ENCODE peak calls at places on chromosomes 7 and 10, in seven cellular contexts. D, A, K, W, U, O and X are unnamed samples.

GRCh38 chr7:938546-939185 is 15.8 kb downstream of the ADAP1 start:
- DNase-seq in D (peak), A (peak), K (no peak), W (no peak), U (peak), O (no peak), X (no peak)

GRCh38 chr10:47299989-47300931 is at the start of gene GDF10:
- DNase-seq in D (no peak), A (no peak), K (no peak), W (peak), U (no peak), O (no peak), X (no peak)

GRCh38 chr10:42952931-42953683 is 123.8 kb upstream of the RET start:
- DNase-seq in D (peak), A (no peak), K (no peak), W (peak), U (no peak), O (no peak), X (no peak)

GRCh38 chr7:17625038-17625437 is 315.3 kb downstream of the SNX13 start:
- DNase-seq in D (no peak), A (no peak), K (no peak), W (no peak), U (no peak), O (no peak), X (no peak)

GRCh38 chr10:110651044-110651958 is 7.2 kb downstream of the RBM20 start:
- DNase-seq in D (no peak), A (peak), K (no peak), W (peak), U (no peak), O (no peak), X (no peak)

GRCh38 chr10:124886195-124886594 is 55.7 kb upstream of the ZRANB1 start:
- DNase-seq in D (no peak), A (no peak), K (no peak), W (no peak), U (no peak), O (no peak), X (no peak)

GRCh38 chr7:117018713-117019112 is 65.4 kb downstream of the ST7 start:
- DNase-seq in D (no peak), A (no peak), K (no peak), W (no peak), U (no peak), O (no peak), X (no peak)

GRCh38 chr10:117136391-117136975 is 1.6 kb downstream of the VAX1 start:
- DNase-seq in D (no peak), A (no peak), K (no peak), W (peak), U (no peak), O (no peak), X (no peak)

GRCh38 chr7:17362439-17363095 is 64.1 kb downstream of the AHR start:
- DNase-seq in D (no peak), A (no peak), K (no peak), W (no peak), U (no peak), O (no peak), X (no peak)

GRCh38 chr10:7408494-7409044 is 2.3 kb downstream of the SFMBT2 start:
- DNase-seq in D (peak), A (peak), K (no peak), W (peak), U (peak), O (no peak), X (peak)

GRCh38 chr7:22723171-22723601 is 3.8 kb upstream of the IL6 start:
- DNase-seq in D (no peak), A (peak), K (no peak), W (no peak), U (peak), O (no peak), X (peak)

GRCh38 chr10:95408931-95409873 is 118.4 kb upstream of the PDLIM1 start:
- DNase-seq in D (no peak), A (no peak), K (no peak), W (no peak), U (no peak), O (peak), X (peak)

GRCh38 chr7:30136339-30136738 is 1.6 kb downstream of the MTURN start:
- DNase-seq in D (no peak), A (no peak), K (no peak), W (no peak), U (no peak), O (no peak), X (no peak)

GRCh38 chr10:76071638-76072317 is 640.4 kb downstream of the LRMDA start:
- DNase-seq in D (no peak), A (no peak), K (no peak), W (no peak), U (no peak), O (no peak), X (no peak)

GRCh38 chr10:96758423-96758822 is 38.1 kb upstream of the PIK3AP1 start:
- DNase-seq in D (no peak), A (no peak), K (no peak), W (no peak), U (no peak), O (no peak), X (no peak)

GRCh38 chr7:98240961-98241673 is 10.9 kb downstream of the TECPR1 start:
- DNase-seq in D (no peak), A (no peak), K (no peak), W (peak), U (peak), O (no peak), X (peak)

GRCh38 chr10:113199459-113199858 is 249.4 kb downstream of the TCF7L2 start:
- DNase-seq in D (no peak), A (no peak), K (no peak), W (no peak), U (no peak), O (no peak), X (no peak)

GRCh38 chr7:24860611-24861010 is 103.3 kb upstream of the GSDME start:
- DNase-seq in D (no peak), A (no peak), K (no peak), W (no peak), U (no peak), O (no peak), X (no peak)

GRCh38 chr7:34011711-34012110 is 106.4 kb downstream of the BMPER start:
- DNase-seq in D (no peak), A (no peak), K (no peak), W (no peak), U (no peak), O (no peak), X (no peak)

GRCh38 chr7:116692599-116693308 is 20.8 kb downstream of the MET start:
- DNase-seq in D (no peak), A (no peak), K (no peak), W (no peak), U (no peak), O (peak), X (no peak)

GRCh38 chr7:114047889-114048288 is 129.1 kb upstream of the PPP1R3A start:
- DNase-seq in D (no peak), A (no peak), K (no peak), W (no peak), U (no peak), O (no peak), X (no peak)

GRCh38 chr7:151311294-151311864 is 30.2 kb upstream of the NUB1 start:
- DNase-seq in D (no peak), A (no peak), K (no peak), W (peak), U (no peak), O (no peak), X (no peak)

GRCh38 chr7:39644170-39644569 is 20.8 kb downstream of the RALA start:
- DNase-seq in D (no peak), A (no peak), K (no peak), W (no peak), U (no peak), O (no peak), X (no peak)

GRCh38 chr10:79241629-79241989 is 105.7 kb upstream of the PPIF start:
- DNase-seq in D (no peak), A (no peak), K (no peak), W (peak), U (no peak), O (no peak), X (no peak)

GRCh38 chr10:131924982-131925649 is 24.3 kb downstream of the PPP2R2D start:
- DNase-seq in D (no peak), A (no peak), K (no peak), W (no peak), U (no peak), O (peak), X (no peak)

GRCh38 chr10:78756604-78757442 is 311.9 kb upstream of the ZMIZ1 start:
- DNase-seq in D (peak), A (peak), K (no peak), W (peak), U (peak), O (peak), X (peak)

GRCh38 chr7:122310119-122311021 is 5.8 kb upstream of the FEZF1 start:
- DNase-seq in D (no peak), A (no peak), K (no peak), W (peak), U (no peak), O (no peak), X (no peak)

GRCh38 chr10:100736809-100737358 is 8.5 kb upstream of the PAX2 start:
- DNase-seq in D (no peak), A (no peak), K (no peak), W (no peak), U (no peak), O (no peak), X (no peak)

GRCh38 chr10:117609095-117609821 is 66.7 kb downstream of the EMX2 start:
- DNase-seq in D (no peak), A (peak), K (no peak), W (no peak), U (no peak), O (peak), X (no peak)

GRCh38 chr7:8136331-8136730 is 125.6 kb downstream of the ICA1 start:
- DNase-seq in D (no peak), A (no peak), K (no peak), W (no peak), U (no peak), O (no peak), X (no peak)

GRCh38 chr10:21090609-21091082 is 193.5 kb upstream of the NEBL start:
- DNase-seq in D (no peak), A (no peak), K (no peak), W (no peak), U (no peak), O (no peak), X (no peak)

GRCh38 chr7:83161186-83161585 is 1.5 kb downstream of the PCLO start:
- DNase-seq in D (no peak), A (no peak), K (no peak), W (no peak), U (no peak), O (no peak), X (no peak)

GRCh38 chr7:35386816-35387429 is 133.0 kb upstream of the TBX20 start:
- DNase-seq in D (no peak), A (no peak), K (no peak), W (no peak), U (no peak), O (no peak), X (no peak)

GRCh38 chr7:137970263-137970975 is 31.5 kb downstream of the CREB3L2 start:
- DNase-seq in D (no peak), A (peak), K (no peak), W (no peak), U (peak), O (peak), X (peak)

GRCh38 chr10:93420091-93420490 is 62.0 kb downstream of the MYOF start:
- DNase-seq in D (no peak), A (no peak), K (no peak), W (peak), U (no peak), O (no peak), X (no peak)

GRCh38 chr10:113038183-113038582 is 88.1 kb downstream of the TCF7L2 start:
- DNase-seq in D (no peak), A (no peak), K (no peak), W (no peak), U (peak), O (no peak), X (no peak)

GRCh38 chr7:116153050-116153449 is 57.3 kb upstream of the TES start:
- DNase-seq in D (no peak), A (no peak), K (no peak), W (no peak), U (no peak), O (no peak), X (no peak)

GRCh38 chr7:19143930-19144574 is 1.2 kb downstream of the FERD3L start:
- DNase-seq in D (peak), A (no peak), K (no peak), W (peak), U (no peak), O (no peak), X (no peak)

DNA sequence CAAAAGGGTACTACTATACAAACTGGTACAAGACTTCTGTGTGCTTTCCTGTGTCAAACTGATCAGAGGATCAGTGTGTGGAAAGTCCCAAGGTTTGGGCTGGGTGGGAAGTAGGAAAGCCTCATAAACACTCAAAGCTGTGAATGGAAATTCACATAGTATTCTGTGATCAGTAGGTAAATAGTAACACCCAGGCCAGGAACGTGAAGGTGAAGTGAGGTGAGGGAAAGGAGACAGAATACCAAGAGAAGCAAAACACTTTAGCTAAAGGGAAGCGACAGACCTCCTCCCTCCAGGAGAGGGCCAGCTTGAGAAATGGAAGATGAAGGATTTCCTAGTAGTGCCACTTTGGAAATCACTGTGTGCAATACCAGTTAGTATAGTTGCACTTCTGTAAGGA is 451.9 kb downstream of the KCNMA1 start:
- DNase-seq in D (no peak), A (no peak), K (no peak), W (no peak), U (no peak), O (no peak), X (no peak)
- TF ChIP-seq CTCF in D (no peak), A (no peak), K (no peak), W (no peak), U (no peak), O (no peak), X (no peak)

DNA sequence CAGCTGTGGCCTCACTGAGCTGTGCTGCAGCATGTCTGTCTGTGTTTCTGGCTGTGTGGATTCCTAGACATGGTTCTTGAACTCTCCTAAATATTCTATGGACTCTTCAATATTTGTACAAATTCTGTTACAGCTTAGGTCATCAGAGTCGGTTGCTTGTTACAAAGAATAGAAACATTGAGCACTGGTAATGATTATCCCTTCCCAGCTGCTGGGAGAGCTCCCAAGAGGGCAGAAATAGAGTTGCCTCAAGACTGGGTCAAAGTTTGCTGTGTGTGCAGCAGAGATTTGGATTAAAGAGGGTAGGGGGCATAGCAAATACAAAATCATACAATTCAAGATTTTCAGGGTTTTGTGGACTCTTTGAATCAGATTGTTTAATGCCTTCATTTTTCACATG is 337.1 kb upstream of the AKR1E2 start:
- DNase-seq in D (no peak), A (no peak), K (no peak), W (no peak), U (no peak), O (no peak), X (no peak)
- TF ChIP-seq CTCF in D (no peak), A (no peak), K (no peak), W (no peak), U (no peak), O (no peak), X (no peak)

DNA sequence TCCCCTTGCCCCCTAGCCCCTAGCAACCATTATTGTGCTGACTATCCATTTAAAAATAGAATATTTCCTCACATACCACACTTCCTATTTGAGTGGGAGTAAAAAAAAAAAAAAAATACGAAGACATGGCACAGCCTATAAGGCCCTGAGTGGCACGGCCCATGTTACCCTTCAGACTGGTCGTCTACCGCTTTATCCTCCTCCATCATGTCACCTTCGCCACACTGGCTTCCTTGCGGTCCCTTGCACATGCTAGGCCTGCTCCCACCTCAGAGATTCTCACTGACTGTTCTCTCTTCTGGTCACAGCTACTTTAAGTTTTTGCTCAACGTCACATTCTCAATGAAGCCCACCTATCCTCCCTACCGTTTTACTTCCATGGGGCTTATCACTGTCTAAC is 130.3 kb downstream of the ATE1 start:
- DNase-seq in D (no peak), A (no peak), K (no peak), W (no peak), U (no peak), O (no peak), X (no peak)
- TF ChIP-seq CTCF in D (no peak), A (no peak), K (no peak), W (no peak), U (no peak), O (no peak), X (no peak)

GRCh38 chr7:134031835-134032617 is 95.1 kb upstream of the LRGUK start:
- DNase-seq in D (no peak), A (no peak), K (no peak), W (no peak), U (no peak), O (no peak), X (no peak)
- TF ChIP-seq CTCF in D (peak), A (no peak), K (no peak), W (peak), U (no peak), O (peak), X (no peak)

GRCh38 chr10:71690094-71690720 is 29.4 kb downstream of the C10orf105 start:
- DNase-seq in D (no peak), A (no peak), K (no peak), W (no peak), U (no peak), O (no peak), X (no peak)

GRCh38 chr10:71685554-71686202 is 33.9 kb downstream of the C10orf105 start:
- DNase-seq in D (no peak), A (no peak), K (no peak), W (no peak), U (no peak), O (no peak), X (no peak)

GRCh38 chr10:71687077-71687476 is 32.5 kb downstream of the C10orf105 start:
- DNase-seq in D (no peak), A (no peak), K (no peak), W (no peak), U (no peak), O (no peak), X (no peak)

GRCh38 chr10:71687480-71687879 is 32.1 kb downstream of the C10orf105 start:
- DNase-seq in D (no peak), A (no peak), K (no peak), W (no peak), U (no peak), O (no peak), X (no peak)

GRCh38 chr10:71688256-71688655 is 31.3 kb downstream of the C10orf105 start:
- DNase-seq in D (no peak), A (no peak), K (no peak), W (no peak), U (no peak), O (no peak), X (no peak)
- TF ChIP-seq CTCF in D (no peak), A (no peak), K (no peak), W (no peak), U (no peak), O (no peak), X (no peak)

DNA sequence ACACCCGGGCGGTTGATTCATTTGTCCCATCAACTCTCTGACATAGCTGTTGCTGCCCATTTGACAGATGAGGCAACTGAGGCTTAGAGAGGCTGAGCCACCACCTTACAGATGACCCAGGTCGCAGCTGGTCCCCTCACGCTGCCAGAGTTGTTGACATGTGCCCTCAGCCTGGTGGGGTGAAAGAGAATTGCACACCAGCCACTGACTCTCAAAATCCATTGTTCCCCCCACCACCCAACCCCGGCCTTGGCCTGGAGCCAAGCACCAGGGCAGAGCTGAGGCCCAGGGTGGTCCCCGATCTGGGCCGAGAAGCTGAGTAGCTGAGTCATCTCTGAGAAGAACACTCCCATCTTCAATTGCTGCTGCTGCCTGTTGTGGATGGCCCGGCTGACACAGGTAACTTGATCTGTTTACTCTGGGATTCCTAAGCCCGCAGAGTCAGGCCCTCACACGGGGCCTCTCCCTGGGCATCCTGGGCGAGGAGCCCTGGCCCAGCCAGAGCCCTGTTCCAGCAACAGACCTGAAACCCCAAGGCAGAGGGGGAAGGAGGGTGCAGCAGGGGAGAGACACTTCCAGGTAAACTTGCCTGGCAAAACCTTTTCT is 27.5 kb downstream of the PVRIG start:
- DNase-seq in D (peak), A (no peak), K (peak), W (peak), U (no peak), O (peak), X (peak)
- TF ChIP-seq CTCF in D (no peak), A (no peak), K (peak), W (peak), U (no peak), O (no peak), X (no peak)

DNA sequence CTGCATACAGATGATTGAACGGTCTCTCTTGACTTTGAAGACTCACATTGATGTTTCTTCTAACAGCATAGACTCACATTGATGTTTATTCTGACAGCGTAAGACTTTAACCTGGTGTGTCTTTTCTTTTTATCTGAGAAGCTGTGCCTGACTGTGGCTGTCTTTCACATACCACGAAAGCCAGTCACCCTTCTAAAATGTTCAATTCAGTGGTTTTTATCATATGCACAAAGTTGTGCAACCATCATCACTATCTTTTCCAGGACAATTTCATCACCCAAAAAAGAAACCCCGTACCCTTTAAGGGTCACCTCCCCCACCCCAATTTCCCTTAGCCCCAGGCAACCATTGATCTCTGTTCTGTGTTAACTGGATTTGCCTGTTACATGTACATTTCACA is 24.7 kb downstream of the CELF2 start:
- DNase-seq in D (no peak), A (no peak), K (no peak), W (no peak), U (no peak), O (no peak), X (no peak)
- TF ChIP-seq CTCF in D (no peak), A (no peak), K (no peak), W (no peak), U (no peak), O (no peak), X (no peak)

GRCh38 chr7:130950741-130951140 is 216.7 kb upstream of the KLF14 start:
- DNase-seq in D (no peak), A (no peak), K (no peak), W (no peak), U (no peak), O (no peak), X (no peak)
- TF ChIP-seq CTCF in D (no peak), A (no peak), K (no peak), W (no peak), U (no peak), O (no peak), X (no peak)

GRCh38 chr10:73774637-73775036 is 7.2 kb upstream of the CHCHD1 start:
- DNase-seq in D (no peak), A (no peak), K (no peak), W (no peak), U (no peak), O (peak), X (no peak)
- TF ChIP-seq CTCF in D (peak), A (no peak), K (no peak), W (no peak), U (no peak), O (peak), X (no peak)

GRCh38 chr10:33107953-33108352 is 149.9 kb upstream of the ITGB1 start:
- DNase-seq in D (no peak), A (no peak), K (no peak), W (no peak), U (no peak), O (no peak), X (no peak)
- TF ChIP-seq CTCF in D (no peak), A (no peak), K (no peak), W (no peak), U (no peak), O (no peak), X (no peak)